ENCODE peak calls at places on chromosomes 3 and 15, in six cellular contexts. Z, O, Y, S, R and A are unnamed samples.

GRCh38 chr3:11323827-11324226 is 51.6 kb downstream of the ATG7 start:
- DNase-seq in O (no peak), S (no peak), R (no peak), Y (no peak), Z (no peak), A (no peak)

GRCh38 chr15:39409876-39410505 is 170.9 kb upstream of the THBS1 start:
- DNase-seq in O (no peak), Y (no peak), S (no peak), Z (no peak), R (no peak), A (no peak)

GRCh38 chr3:185200639-185201038 is 47.8 kb upstream of the C3orf70 start:
- DNase-seq in R (no peak), S (no peak), Z (no peak), O (no peak), Y (no peak), A (no peak)

GRCh38 chr15:84852212-84852611 is 32.2 kb upstream of the SLC28A1 start:
- DNase-seq in R (no peak), Y (no peak), Z (no peak), S (peak), O (no peak), A (no peak)

GRCh38 chr3:189488241-189488767 is 142.9 kb upstream of the TP63 start:
- DNase-seq in R (no peak), O (no peak), Y (no peak), S (no peak), Z (no peak), A (no peak)

GRCh38 chr15:76235186-76235826 is 76.0 kb downstream of the ETFA start:
- DNase-seq in Z (no peak), S (no peak), Y (no peak), R (peak), O (no peak), A (no peak)

GRCh38 chr3:38985581-38985980 is 66.2 kb downstream of the SCN11A start:
- DNase-seq in Z (no peak), S (no peak), Y (no peak), R (no peak), O (no peak), A (no peak)

GRCh38 chr3:44976002-44976815 is at the start of the genes EXOSC7 and ZDHHC3:
- DNase-seq in O (peak), S (peak), R (no peak), Z (peak), Y (peak), A (peak)

GRCh38 chr3:124851136-124851535 is 36.0 kb downstream of the ITGB5 start:
- DNase-seq in R (no peak), Z (no peak), S (no peak), O (no peak), Y (no peak), A (no peak)

GRCh38 chr3:9951126-9951525 is 1.1 kb downstream of the PRRT3 start:
- DNase-seq in O (no peak), Y (no peak), Z (no peak), R (no peak), S (no peak), A (no peak)

GRCh38 chr3:11236588-11237461 is 35.4 kb upstream of the ATG7 start:
- DNase-seq in Z (peak), R (peak), S (peak), O (peak), Y (no peak), A (peak)

GRCh38 chr3:142168514-142168913 is 19.2 kb upstream of the TFDP2 start:
- DNase-seq in S (no peak), Y (no peak), O (no peak), Z (no peak), R (no peak), A (no peak)

GRCh38 chr3:180354214-180354613 is 247.7 kb upstream of the TTC14 start:
- DNase-seq in Z (no peak), O (peak), S (no peak), R (no peak), Y (no peak), A (no peak)

GRCh38 chr15:91496754-91497691 is 356.5 kb upstream of the SLCO3A1 start:
- DNase-seq in Y (no peak), S (peak), R (no peak), Z (no peak), O (no peak), A (no peak)

GRCh38 chr15:79635897-79636596 is 203.9 kb downstream of the MINAR1 start:
- DNase-seq in Z (no peak), R (no peak), Y (no peak), O (no peak), S (no peak), A (no peak)

GRCh38 chr3:128573160-128573559 is 77.5 kb downstream of the RPN1 start:
- DNase-seq in O (no peak), Y (no peak), Z (no peak), R (no peak), S (no peak), A (no peak)